ENCODE peak calls at places on chromosomes 4 and X, in five cellular contexts. A is astrocyte of the spinal cord, R is mucosa of descending colon, Q is lower lobe of right lung, V is heart left ventricle. N is an unnamed sample.

GRCh38 chrX:11665144-11666040 is at the start of gene ARHGAP6:
- DNase-seq in Q (peak; percentile 33), A (peak; percentile 46), R (peak; percentile 31), V (peak; percentile 64), N (peak; percentile 0)

GRCh38 chrX:77143907-77144306 is 303.3 kb upstream of the FGF16 start:
- DNase-seq in A (no peak), V (no peak), Q (no peak), R (no peak), N (no peak)

GRCh38 chr4:110643096-110643495 is 20.2 kb upstream of the PITX2 start:
- DNase-seq in R (no peak), Q (no peak), V (no peak), A (no peak), N (no peak)

GRCh38 chrX:129726307-129727111 is 12.3 kb upstream of the XPNPEP2 start:
- DNase-seq in A (peak; percentile 49), Q (peak; percentile 48), R (peak; percentile 72), V (peak; percentile 60), N (peak; percentile 53)

GRCh38 chr4:732911-733630 is 27.4 kb downstream of the PCGF3 start:
- DNase-seq in A (no peak), R (no peak), V (no peak), Q (no peak), N (no peak)

GRCh38 chr4:52312722-52313121 is 261.6 kb downstream of the SPATA18 start:
- DNase-seq in R (no peak), V (no peak), Q (no peak), A (no peak), N (peak; percentile 44)

GRCh38 chrX:19174401-19175025 is 52.2 kb upstream of the ADGRG2 start:
- DNase-seq in R (no peak), Q (no peak), V (peak; percentile 29), A (peak; percentile 52), N (peak; percentile 82)

GRCh38 chr4:87802858-87803257 is 3.5 kb downstream of the IBSP start:
- DNase-seq in A (no peak), R (no peak), Q (no peak), V (no peak), N (no peak)

GRCh38 chr4:121192013-121192412 is 27.9 kb upstream of the TNIP3 start:
- DNase-seq in A (no peak), Q (no peak), V (no peak), R (no peak), N (no peak)

GRCh38 chr4:95867919-95868318 is 28.0 kb downstream of the PDHA2 start:
- DNase-seq in R (no peak), A (peak; percentile 28), V (no peak), Q (no peak), N (peak; percentile 39)

GRCh38 chr4:13640149-13640671 is 12.7 kb upstream of the BOD1L1 start:
- DNase-seq in V (no peak), Q (no peak), R (no peak), A (peak; percentile 90), N (peak; percentile 57)

GRCh38 chr4:154838155-154838554 is 57.1 kb downstream of the RBM46 start:
- DNase-seq in V (no peak), R (no peak), A (no peak), Q (no peak), N (no peak)

GRCh38 chr4:109665783-109666455 is 37.3 kb downstream of the CASP6 start:
- DNase-seq in Q (no peak), R (no peak), A (no peak), V (no peak), N (no peak)

GRCh38 chr4:47530801-47531200 is 45.7 kb downstream of the ATP10D start:
- DNase-seq in Q (no peak), V (no peak), R (no peak), A (no peak), N (no peak)

GRCh38 chr4:118743867-118744266 is 58.7 kb downstream of the METTL14 start:
- DNase-seq in V (no peak), R (no peak), Q (no peak), A (no peak), N (no peak)

GRCh38 chr4:2366252-2367192 is 51.9 kb downstream of the ZFYVE28 start:
- DNase-seq in A (no peak), V (no peak), Q (peak; percentile 38), R (no peak), N (no peak)

GRCh38 chr4:110620352-110621327 is 2.2 kb downstream of the PITX2 start:
- DNase-seq in Q (no peak), V (no peak), R (peak; percentile 67), A (no peak), N (no peak)

GRCh38 chrX:134898450-134898849 is 92.3 kb upstream of the SMIM10 start:
- DNase-seq in V (no peak), Q (no peak), R (no peak), A (no peak), N (no peak)

GRCh38 chr4:76023381-76023780 is at the start of gene CXCL10:
- DNase-seq in A (no peak), R (no peak), Q (no peak), V (no peak), N (peak; percentile 49)

GRCh38 chr4:121277194-121278105 is 103.4 kb downstream of the QRFPR start:
- DNase-seq in Q (no peak), V (no peak), A (no peak), R (no peak), N (peak; percentile 15)

DNA sequence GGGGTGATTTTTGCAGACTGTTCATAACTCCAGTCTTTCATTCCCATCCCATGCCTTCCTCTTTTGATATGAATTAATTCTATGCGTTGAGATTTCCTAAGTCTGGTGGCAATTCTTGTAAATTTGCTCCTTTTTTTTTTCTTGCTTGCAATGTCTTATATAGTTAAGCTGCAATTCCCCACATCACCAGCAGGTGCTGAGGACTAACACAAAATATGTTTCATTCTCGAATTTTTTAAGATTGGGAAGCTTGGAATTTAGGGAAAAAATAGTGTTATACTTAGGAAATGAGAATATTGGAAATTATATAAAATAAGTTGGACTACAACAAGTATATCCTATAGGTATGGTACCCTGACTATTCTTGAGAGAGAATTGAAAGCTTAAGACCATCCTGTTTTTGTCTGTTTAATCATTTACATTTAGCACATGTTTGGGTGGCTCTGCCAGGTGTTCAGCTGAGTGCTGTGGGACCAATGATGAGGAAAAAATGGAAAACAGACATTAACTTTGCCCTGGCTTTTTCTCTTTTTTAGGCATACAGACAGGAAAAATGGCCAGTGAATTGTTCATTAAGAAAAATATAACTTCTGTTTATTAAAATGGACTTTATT is 30.2 kb downstream of the AFF2 start:
- DNase-seq in V (no peak), Q (no peak), R (no peak), A (peak; percentile 39), N (peak; percentile 10)
- TF ChIP-seq CTCF in V (peak; percentile 55), Q (peak; percentile 53), R (peak; percentile 17), A (peak; percentile 71), N (peak; percentile 27)

GRCh38 chr4:148369919-148370318 is 72.3 kb downstream of the NR3C2 start:
- DNase-seq in R (no peak), Q (no peak), V (no peak), A (no peak), N (no peak)
- H3K4me3 ChIP-seq in R (no peak overlapping the region), Q (no peak overlapping the region), V (no peak overlapping the region), A (no peak overlapping the region), N (no peak overlapping the region)

DNA sequence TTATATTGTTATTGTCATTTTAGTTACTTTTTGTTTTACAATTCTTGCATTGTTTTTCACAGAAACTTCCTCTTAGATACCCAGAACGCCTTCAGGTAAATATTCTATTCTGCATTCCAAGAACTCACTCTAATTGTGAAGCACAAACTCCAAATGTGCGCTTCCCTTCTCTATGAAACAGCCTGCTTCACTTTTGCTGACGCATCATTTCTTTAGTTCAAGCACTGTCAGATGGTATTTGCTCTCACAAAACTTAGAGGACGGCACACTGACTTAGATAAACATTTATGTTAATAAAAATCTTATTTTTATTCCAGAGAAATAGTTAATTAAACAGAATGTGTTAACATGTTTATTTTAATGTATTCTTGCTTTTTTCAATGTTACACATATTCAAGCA is 3.3 kb downstream of the CSN1S1 start:
- DNase-seq in V (no peak), R (no peak), Q (no peak), A (no peak), N (no peak)
- TF ChIP-seq CTCF in V (no peak), R (no peak), Q (no peak), A (no peak), N (no peak)

GRCh38 chr4:82562553-82562854 is 716 bp upstream of the TMEM150C start:
- DNase-seq in R (no peak), V (no peak), Q (no peak), A (no peak), N (no peak)

GRCh38 chr4:82559735-82560120 is 2.1 kb downstream of the TMEM150C start:
- DNase-seq in R (no peak), V (no peak), Q (no peak), A (no peak), N (no peak)

GRCh38 chr4:82555279-82555678 is 6.5 kb downstream of the TMEM150C start:
- DNase-seq in Q (no peak), A (no peak), V (no peak), R (no peak), N (no peak)

GRCh38 chr4:82561745-82562552 is at the start of gene TMEM150C:
- DNase-seq in R (peak; percentile 45), Q (no peak), A (peak; percentile 5), V (peak; percentile 49), N (peak; percentile 6)

GRCh38 chr4:82560853-82561744 is 689 bp downstream of the TMEM150C start:
- DNase-seq in R (peak; percentile 32), V (peak; percentile 22), Q (no peak), A (no peak), N (no peak)
- H3K4me3 ChIP-seq in R (peak overlapping the region; percentile 34), V (peak overlapping the region; percentile 79), Q (peak overlapping the region; percentile 66), A (peak overlapping the region; percentile 38), N (peak overlapping the region; percentile 24)

DNA sequence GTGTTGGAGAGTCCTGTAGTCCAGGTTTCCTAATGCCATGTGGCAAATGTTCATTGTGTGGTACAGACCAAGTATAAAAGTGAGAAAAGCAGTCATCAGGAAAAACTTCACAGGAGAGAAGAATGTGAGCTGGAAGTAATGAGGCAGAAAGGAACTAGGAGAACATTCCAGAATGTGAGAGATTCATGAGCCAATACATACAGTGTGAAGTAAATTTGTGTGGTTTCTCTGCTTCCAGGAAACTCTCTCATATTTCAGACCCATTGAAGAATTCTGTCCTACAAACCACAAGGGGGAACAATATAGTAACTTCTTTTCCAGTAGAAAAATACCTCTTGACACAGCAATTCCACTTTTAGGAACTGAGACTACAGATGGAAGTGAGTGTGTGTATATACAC is 136.5 kb downstream of the RNF150 start:
- DNase-seq in Q (no peak), R (no peak), A (peak; percentile 90), V (no peak), N (no peak)
- TF ChIP-seq CTCF in Q (no peak), R (no peak), A (peak; percentile 22), V (no peak), N (no peak)